ENCODE peak calls at places on chromosomes 3 and 15, in seven cellular contexts. U is cardiac muscle cell, K is cardiac fibroblast, M is astrocyte of the spinal cord, I is uterus, D is mammary epithelial cell, R is psoas muscle. Q is an unnamed sample.

GRCh38 chr15:56320861-56321260 is 44.4 kb upstream of the TEX9 start:
- DNase-seq in U (no peak), K (no peak), M (no peak), I (no peak), D (peak; percentile 54), R (no peak), Q (peak; percentile 56)

GRCh38 chr3:11953350-11953749 is 50.8 kb upstream of the SYN2 start:
- DNase-seq in U (no peak), K (no peak), M (no peak), I (no peak), D (no peak), R (no peak), Q (no peak)

GRCh38 chr15:38389924-38390542 is 63.9 kb upstream of the FAM98B start:
- DNase-seq in U (peak; percentile 70), K (peak; percentile 68), M (peak; percentile 62), I (peak; percentile 57), D (peak; percentile 47), R (peak; percentile 41), Q (peak; percentile 75)

GRCh38 chr3:39361252-39361927 is 21.8 kb upstream of the SLC25A38 start:
- DNase-seq in U (no peak), K (no peak), M (no peak), I (no peak), D (no peak), R (no peak), Q (peak; percentile 40)

GRCh38 chr15:50883903-50884302 is 24.6 kb upstream of the AP4E1 start:
- DNase-seq in U (peak; percentile 65), K (peak; percentile 65), M (peak; percentile 67), I (no peak), D (peak; percentile 74), R (no peak), Q (peak; percentile 74)

GRCh38 chr3:58536501-58537411 is at the start of gene ACOX2:
- DNase-seq in U (peak; percentile 90), K (peak; percentile 90), M (peak; percentile 49), I (peak; percentile 80), D (no peak), R (peak; percentile 67), Q (no peak)

GRCh38 chr15:77563768-77564167 is 68.9 kb downstream of the LINGO1 start:
- DNase-seq in U (no peak), K (no peak), M (no peak), I (no peak), D (no peak), R (no peak), Q (no peak)

GRCh38 chr3:172808969-172809546 is 58.5 kb downstream of the ECT2 start:
- DNase-seq in U (peak; percentile 74), K (peak; percentile 78), M (peak; percentile 71), I (no peak), D (peak; percentile 19), R (no peak), Q (peak; percentile 56)

GRCh38 chr15:48126667-48127355 is 6.0 kb downstream of the SLC24A5 start:
- DNase-seq in U (no peak), K (no peak), M (no peak), I (no peak), D (no peak), R (no peak), Q (no peak)

GRCh38 chr15:72782274-72782992 is 1.1 kb downstream of the ADPGK start:
- DNase-seq in U (no peak), K (peak; percentile 8), M (no peak), I (no peak), D (no peak), R (no peak), Q (no peak)

GRCh38 chr15:48975713-48976419 is 12.1 kb upstream of the SHC4 start:
- DNase-seq in U (peak; percentile 90), K (peak; percentile 84), M (peak; percentile 77), I (peak; percentile 79), D (peak; percentile 72), R (peak; percentile 81), Q (peak; percentile 71)

GRCh38 chr3:131047582-131047981 is 20.9 kb downstream of the NEK11 start:
- DNase-seq in U (no peak), K (no peak), M (no peak), I (no peak), D (no peak), R (no peak), Q (no peak)

GRCh38 chr15:63003836-63004610 is 38.5 kb upstream of the TPM1 start:
- DNase-seq in U (no peak), K (no peak), M (no peak), I (no peak), D (no peak), R (no peak), Q (peak; percentile 29)

GRCh38 chr3:130354430-130354829 is 9.0 kb downstream of the COL6A5 start:
- DNase-seq in U (peak; percentile 17), K (peak; percentile 5), M (no peak), I (no peak), D (no peak), R (no peak), Q (peak; percentile 14)

GRCh38 chr3:105195260-105195659 is 171.4 kb upstream of the ALCAM start:
- DNase-seq in U (peak; percentile 50), K (peak; percentile 60), M (peak; percentile 63), I (no peak), D (peak; percentile 14), R (no peak), Q (peak; percentile 57)

GRCh38 chr3:3316523-3316922 is 137.0 kb upstream of the CRBN start:
- DNase-seq in U (no peak), K (no peak), M (no peak), I (no peak), D (no peak), R (no peak), Q (no peak)

GRCh38 chr15:45548753-45549520 is 26.4 kb upstream of the SLC30A4 start:
- DNase-seq in U (no peak), K (no peak), M (no peak), I (no peak), D (no peak), R (no peak), Q (no peak)

GRCh38 chr3:37680393-37680792 is 181.3 kb upstream of the CTDSPL start:
- DNase-seq in U (peak; percentile 10), K (peak; percentile 5), M (no peak), I (no peak), D (no peak), R (no peak), Q (no peak)

GRCh38 chr3:73868688-73869315 is 244.1 kb upstream of the PDZRN3 start:
- DNase-seq in U (peak; percentile 57), K (peak; percentile 51), M (peak; percentile 44), I (no peak), D (peak; percentile 23), R (no peak), Q (peak; percentile 48)

GRCh38 chr15:48352474-48353072 is 21.3 kb downstream of the DUT start:
- DNase-seq in U (peak; percentile 79), K (peak; percentile 78), M (peak; percentile 82), I (peak; percentile 27), D (peak; percentile 47), R (peak; percentile 27), Q (peak; percentile 79)

DNA sequence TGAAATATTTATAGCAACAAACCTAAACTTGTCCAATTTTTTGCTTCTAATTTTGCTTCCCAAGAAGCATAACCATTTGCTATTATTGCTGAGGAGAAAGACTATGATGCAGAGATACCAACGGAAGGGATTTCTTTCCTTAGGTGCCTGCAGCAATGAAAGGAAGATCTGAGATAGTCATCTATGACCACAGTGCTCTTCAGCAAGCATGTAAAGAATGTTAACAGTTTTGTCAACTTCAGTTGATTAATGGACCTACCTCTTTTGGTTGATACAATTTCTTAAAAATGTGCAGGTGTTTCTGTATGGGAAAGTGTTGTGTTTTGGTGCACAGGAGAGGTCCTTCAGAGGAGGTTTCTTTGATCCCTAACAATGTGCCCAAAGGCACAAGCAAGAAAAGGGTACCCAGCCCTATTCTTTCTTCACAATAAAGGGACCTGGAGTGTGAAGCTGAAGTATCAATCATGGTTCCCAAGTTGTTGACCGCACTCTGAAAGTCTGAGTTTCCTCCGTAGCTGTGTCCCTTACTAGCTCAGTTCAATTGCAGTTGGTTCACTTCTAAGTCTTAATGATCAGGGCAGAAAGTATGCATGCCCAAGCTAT is 307.7 kb upstream of the KCNH8 start:
- DNase-seq in U (no peak), K (no peak), M (no peak), I (no peak), D (no peak), R (no peak), Q (no peak)
- H3K4me3 ChIP-seq in U (no peak overlapping the region), K (no peak overlapping the region), M (no peak overlapping the region), I (no peak overlapping the region), D (no peak overlapping the region), R (no peak overlapping the region), Q (no peak overlapping the region)

GRCh38 chr3:157544501-157545139 is 41.4 kb upstream of the VEPH1 start:
- DNase-seq in U (peak; percentile 93), K (peak; percentile 90), M (peak; percentile 49), I (no peak), D (no peak), R (no peak), Q (no peak)

GRCh38 chr3:157540656-157541055 is 37.4 kb upstream of the VEPH1 start:
- DNase-seq in U (no peak), K (no peak), M (no peak), I (no peak), D (no peak), R (no peak), Q (no peak)

GRCh38 chr3:157543491-157544035 is 40.3 kb upstream of the VEPH1 start:
- DNase-seq in U (peak; percentile 49), K (peak; percentile 35), M (no peak), I (no peak), D (no peak), R (no peak), Q (no peak)

GRCh38 chr3:157541506-157542236 is 38.5 kb upstream of the VEPH1 start:
- DNase-seq in U (no peak), K (no peak), M (no peak), I (no peak), D (no peak), R (no peak), Q (no peak)

GRCh38 chr3:157542711-157543485 is 39.7 kb upstream of the VEPH1 start:
- DNase-seq in U (peak; percentile 91), K (peak; percentile 86), M (peak; percentile 63), I (peak; percentile 64), D (peak; percentile 16), R (peak; percentile 79), Q (peak; percentile 50)
- TF ChIP-seq CTCF in U (peak; percentile 46), K (peak; percentile 41), M (peak; percentile 42), I (no peak), D (no peak), R (no peak), Q (peak; percentile 14)

GRCh38 chr15:90482124-90483011 is 47.4 kb upstream of the CRTC3 start:
- DNase-seq in U (peak; percentile 79), K (peak; percentile 82), M (peak; percentile 59), I (peak; percentile 40), D (no peak), R (no peak), Q (peak; percentile 29)

GRCh38 chr15:90478981-90479481 is 50.7 kb upstream of the CRTC3 start:
- DNase-seq in U (no peak), K (no peak), M (peak; percentile 10), I (no peak), D (peak; percentile 77), R (no peak), Q (no peak)

GRCh38 chr15:90481023-90481422 is 48.7 kb upstream of the CRTC3 start:
- DNase-seq in U (peak; percentile 48), K (no peak), M (peak; percentile 25), I (no peak), D (no peak), R (no peak), Q (no peak)

GRCh38 chr15:90483012-90483307 is 46.8 kb upstream of the CRTC3 start:
- DNase-seq in U (no peak), K (no peak), M (no peak), I (no peak), D (no peak), R (no peak), Q (no peak)

GRCh38 chr15:90479656-90480055 is 50.1 kb upstream of the CRTC3 start:
- DNase-seq in U (peak; percentile 46), K (no peak), M (peak; percentile 63), I (no peak), D (peak; percentile 91), R (no peak), Q (peak; percentile 80)
- H3K4me3 ChIP-seq in U (no peak overlapping the region), K (no peak overlapping the region), M (no peak overlapping the region), I (no peak overlapping the region), D (no peak overlapping the region), R (no peak overlapping the region), Q (no peak overlapping the region)

GRCh38 chr3:51141573-51141972 is 243.5 kb upstream of the MANF start:
- DNase-seq in U (no peak), K (no peak), M (no peak), I (no peak), D (no peak), R (no peak), Q (no peak)
- TF ChIP-seq CTCF in U (no peak), K (no peak), M (no peak), I (no peak), D (peak; percentile 11), R (no peak), Q (no peak)

Q was measured in epithelial cell of esophagus.